ENCODE peak calls at places on chromosomes 16 and 17, in eight cellular contexts. Z is IMR-90, U is lower leg skin, M is K562, V is adrenal gland, O is heart left ventricle, Y is HCT116, T is H1. J is an unnamed sample.

GRCh38 chr17:28008526-28008925 is 34.0 kb upstream of the NLK start:
- DNase-seq in Z (peak; percentile 66), U (no peak), M (peak; percentile 77), V (peak; percentile 61), O (no peak), Y (peak; percentile 8), T (peak; percentile 84), J (no peak)

GRCh38 chr16:70453891-70454220 is 539 bp upstream of the FCSK start:
- DNase-seq in Z (no peak), U (no peak), M (no peak), V (peak; percentile 42), O (no peak), Y (no peak), T (no peak), J (no peak)

GRCh38 chr17:79941088-79942010 is 94.3 kb downstream of the TBC1D16 start:
- DNase-seq in Z (no peak), U (no peak), M (no peak), V (peak; percentile 8), O (peak; percentile 48), Y (no peak), T (no peak), J (peak; percentile 14)

GRCh38 chr17:82215095-82215971 is 2.7 kb upstream of the CCDC57 start:
- DNase-seq in Z (no peak), U (peak; percentile 84), M (peak; percentile 66), V (no peak), O (peak; percentile 59), Y (no peak), T (no peak), J (no peak)

GRCh38 chr17:16239931-16240330 is 22.9 kb downstream of the PIGL start:
- DNase-seq in Z (no peak), U (no peak), M (no peak), V (no peak), O (no peak), Y (no peak), T (no peak), J (no peak)

GRCh38 chr17:27609606-27610303 is 21.2 kb upstream of the LGALS9 start:
- DNase-seq in Z (peak; percentile 27), U (no peak), M (no peak), V (peak; percentile 77), O (peak; percentile 63), Y (no peak), T (no peak), J (no peak)

GRCh38 chr17:61425682-61426481 is 26.2 kb downstream of the TBX2 start:
- DNase-seq in Z (no peak), U (no peak), M (peak; percentile 24), V (no peak), O (no peak), Y (peak; percentile 63), T (peak; percentile 67), J (no peak)

GRCh38 chr16:1300664-1301476 is 8.6 kb upstream of the UBE2I start:
- DNase-seq in Z (peak; percentile 22), U (peak; percentile 91), M (peak; percentile 77), V (peak; percentile 77), O (peak; percentile 88), Y (no peak), T (peak; percentile 94), J (peak; percentile 44)

GRCh38 chr16:78673157-78673556 is 573.7 kb downstream of the WWOX start:
- DNase-seq in Z (no peak), U (no peak), M (no peak), V (no peak), O (no peak), Y (no peak), T (no peak), J (no peak)

GRCh38 chr17:19948100-19948943 is 29.3 kb downstream of the AKAP10 start:
- DNase-seq in Z (no peak), U (no peak), M (peak; percentile 5), V (no peak), O (no peak), Y (no peak), T (no peak), J (no peak)

GRCh38 chr17:32878211-32878610 is 1.3 kb upstream of the MYO1D start:
- DNase-seq in Z (peak; percentile 32), U (peak; percentile 93), M (no peak), V (peak; percentile 90), O (no peak), Y (no peak), T (no peak), J (peak; percentile 66)

GRCh38 chr16:68492151-68492500 is 43.8 kb upstream of the SMPD3 start:
- DNase-seq in Z (no peak), U (no peak), M (no peak), V (no peak), O (no peak), Y (no peak), T (no peak), J (no peak)

GRCh38 chr16:85296859-85297698 is 184.8 kb upstream of the CIBAR2 start:
- DNase-seq in Z (no peak), U (no peak), M (peak; percentile 85), V (peak; percentile 60), O (no peak), Y (peak; percentile 31), T (peak; percentile 87), J (no peak)

GRCh38 chr17:6170349-6170748 is 100.2 kb downstream of the WSCD1 start:
- DNase-seq in Z (no peak), U (peak; percentile 45), M (no peak), V (no peak), O (no peak), Y (no peak), T (no peak), J (no peak)

GRCh38 chr17:21303441-21304065 is 19.0 kb downstream of the MAP2K3 start:
- DNase-seq in Z (no peak), U (no peak), M (no peak), V (peak; percentile 6), O (peak; percentile 44), Y (no peak), T (no peak), J (no peak)

DNA sequence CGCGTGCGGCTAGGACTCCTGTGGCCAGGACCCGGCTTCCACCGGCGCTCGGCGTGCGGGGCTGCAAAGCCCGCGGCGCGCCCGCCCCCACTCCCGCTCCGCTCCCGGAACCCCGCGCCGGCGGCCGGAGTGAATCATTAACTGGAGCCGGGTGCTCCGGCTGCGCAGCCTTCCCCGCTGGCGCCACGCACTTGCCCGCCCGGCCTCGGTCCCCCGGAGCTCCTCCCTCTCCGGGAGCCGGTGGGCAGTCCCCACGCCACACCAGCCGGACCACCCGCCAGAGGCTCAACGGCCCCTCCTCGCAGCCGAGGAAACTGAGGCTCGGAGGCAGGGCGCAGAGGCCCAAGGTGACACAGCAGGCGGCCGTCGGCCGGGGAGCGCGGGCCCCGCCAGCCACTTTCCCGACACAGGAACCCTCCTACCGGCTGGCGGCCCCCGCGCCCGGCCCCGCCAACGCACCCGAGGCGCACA is 580 bp downstream of the BCAR1 start:
- DNase-seq in Z (no peak), U (no peak), M (peak; percentile 51), V (peak; percentile 56), O (peak; percentile 72), Y (no peak), T (no peak), J (peak; percentile 48)
- TF ChIP-seq POLR2A in Z (peak; percentile 49), U (no peak), M (no peak), V (no peak), O (no peak), Y (no peak), T (no peak), J (no peak)

DNA sequence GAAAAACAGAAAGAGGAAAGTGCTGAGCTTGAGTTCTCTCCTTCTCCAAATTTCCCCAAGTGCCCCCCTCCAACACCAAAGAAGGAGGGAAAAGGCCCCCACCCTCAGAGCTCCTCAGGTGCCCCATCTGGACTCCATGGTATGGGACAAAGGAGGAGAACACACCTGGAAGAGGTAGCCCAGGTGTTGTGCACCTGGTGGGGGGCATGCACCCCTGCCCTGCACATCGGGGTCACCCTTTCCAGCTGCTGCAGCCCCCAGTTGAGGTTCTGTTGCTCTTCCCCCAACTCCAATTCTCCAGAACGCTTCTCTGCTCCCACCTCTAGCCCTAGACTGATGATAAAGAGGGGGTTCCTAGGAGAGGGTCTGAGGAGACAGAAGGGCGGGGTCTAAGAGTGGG is 3.0 kb upstream of the COL1A1 start:
- DNase-seq in Z (no peak), U (no peak), M (no peak), V (no peak), O (no peak), Y (no peak), T (no peak), J (no peak)
- H3K4me3 ChIP-seq in Z (no peak overlapping the region), U (no peak overlapping the region), M (no peak overlapping the region), V (no peak overlapping the region), O (no peak overlapping the region), Y (no peak overlapping the region), T (no peak overlapping the region), J (no peak overlapping the region)

GRCh38 chr17:29108806-29109476 is 66.0 kb downstream of the PIPOX start:
- DNase-seq in Z (no peak), U (no peak), M (no peak), V (no peak), O (no peak), Y (no peak), T (no peak), J (no peak)

GRCh38 chr17:29110372-29110757 is 67.4 kb downstream of the PIPOX start:
- DNase-seq in Z (no peak), U (no peak), M (no peak), V (no peak), O (no peak), Y (no peak), T (no peak), J (no peak)

GRCh38 chr17:29109477-29110371 is 66.8 kb downstream of the PIPOX start:
- DNase-seq in Z (no peak), U (no peak), M (no peak), V (no peak), O (no peak), Y (no peak), T (no peak), J (no peak)

GRCh38 chr17:29107933-29108805 is 65.2 kb downstream of the PIPOX start:
- DNase-seq in Z (no peak), U (no peak), M (no peak), V (peak; percentile 93), O (no peak), Y (peak; percentile 22), T (no peak), J (peak; percentile 84)

DNA sequence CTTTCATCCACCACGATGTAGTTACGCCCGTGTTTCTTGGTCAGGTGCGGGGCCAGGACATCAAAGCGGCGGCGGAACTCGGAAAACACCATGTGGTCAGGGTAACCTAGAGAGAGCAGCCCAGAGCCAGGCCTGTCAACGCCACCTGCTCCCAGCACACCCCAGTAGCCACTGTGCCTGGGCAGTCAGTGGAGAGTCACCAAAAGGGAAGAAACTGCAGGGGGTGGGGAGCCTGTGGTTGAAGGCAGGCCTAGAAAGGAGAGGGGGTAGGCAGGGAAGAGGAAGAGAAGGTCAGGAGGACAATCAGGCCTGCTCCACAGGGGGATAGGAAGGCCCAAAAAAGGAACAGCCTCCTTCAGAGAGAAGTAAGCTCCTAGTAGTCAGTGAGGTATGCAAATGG is 64.1 kb downstream of the PIPOX start:
- DNase-seq in Z (no peak), U (no peak), M (no peak), V (peak; percentile 39), O (no peak), Y (no peak), T (no peak), J (no peak)
- TF ChIP-seq POLR2A in Z (no peak), U (no peak), M (no peak), V (no peak), O (no peak), Y (no peak), T (no peak), J (no peak)

DNA sequence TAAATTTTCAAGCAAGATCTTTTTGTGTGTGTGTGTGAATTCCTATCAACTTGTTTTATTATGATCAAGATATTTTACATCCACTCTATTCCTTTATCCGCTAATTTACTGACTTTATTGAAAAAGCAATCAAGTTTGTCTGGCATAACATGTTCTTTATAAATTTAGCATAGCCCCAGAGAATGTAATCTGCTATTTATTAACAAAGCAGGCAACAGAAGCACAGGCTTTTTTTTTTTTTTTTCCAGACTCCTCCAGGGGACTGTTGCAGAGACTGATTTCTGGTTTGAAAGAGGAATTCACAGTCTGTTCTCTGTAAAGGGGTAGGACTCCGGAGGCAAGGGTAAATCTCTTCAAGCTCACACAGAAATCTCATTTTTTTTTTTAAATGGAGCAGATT is 1386.4 kb upstream of the CDH8 start:
- DNase-seq in Z (no peak), U (no peak), M (no peak), V (no peak), O (no peak), Y (no peak), T (no peak), J (no peak)
- H3K4me3 ChIP-seq in Z (no peak overlapping the region), U (no peak overlapping the region), M (no peak overlapping the region), V (no peak overlapping the region), O (no peak overlapping the region), Y (no peak overlapping the region), T (no peak overlapping the region), J (no peak overlapping the region)

J was measured in gastrocnemius medialis.